ENCODE peak calls at places on chromosomes 2 and 18, in four cellular contexts. N is CD8-positive, alpha-beta T cell; V is stomach; M is IMR-90. A is an unnamed sample.

GRCh38 chr2:157257312-157258252 is at the start of gene GALNT5:
- DNase-seq in M (peak; percentile 74), V (peak; percentile 27), N (no peak), A (no peak)

GRCh38 chr2:107174126-107174525 is 288.2 kb upstream of the ST6GAL2 start:
- DNase-seq in M (no peak), V (no peak), N (no peak), A (no peak)

GRCh38 chr2:178477443-178478099 is 829 bp downstream of the FKBP7 start:
- DNase-seq in V (no peak), M (no peak), N (no peak), A (no peak)

GRCh38 chr2:74333175-74333574 is 10.0 kb downstream of the SLC4A5 start:
- DNase-seq in N (no peak), V (peak; percentile 32), M (peak; percentile 31), A (no peak)

GRCh38 chr2:148640767-148641166 is 3.8 kb upstream of the EPC2 start:
- DNase-seq in N (no peak), M (peak; percentile 25), V (no peak), A (no peak)

GRCh38 chr2:173792166-173792565 is 173.0 kb downstream of the SP3 start:
- DNase-seq in M (no peak), N (no peak), V (no peak), A (no peak)

GRCh38 chr2:77469086-77469485 is 53.1 kb downstream of the LRRTM4 start:
- DNase-seq in N (no peak), V (no peak), M (no peak), A (no peak)

GRCh38 chr2:219280682-219281081 is 1.5 kb downstream of the DNAJB2 start:
- DNase-seq in N (no peak), V (no peak), M (no peak), A (no peak)

GRCh38 chr2:214261683-214262082 is 149.2 kb upstream of the VWC2L start:
- DNase-seq in V (no peak), M (peak; percentile 8), N (no peak), A (no peak)

GRCh38 chr2:133045787-133046186 is 375.8 kb upstream of the LYPD1 start:
- DNase-seq in V (no peak), M (peak; percentile 63), N (no peak), A (no peak)

GRCh38 chr2:213036836-213037235 is 114.6 kb downstream of the IKZF2 start:
- DNase-seq in M (peak; percentile 85), V (no peak), N (no peak), A (peak; percentile 8)

GRCh38 chr18:76565238-76566173 is 70.5 kb upstream of the ZNF516 start:
- DNase-seq in N (no peak), M (peak; percentile 96), V (peak; percentile 66), A (peak; percentile 66)

GRCh38 chr2:30421551-30422436 is 25.3 kb upstream of the LCLAT1 start:
- DNase-seq in N (peak; percentile 49), V (no peak), M (peak; percentile 84), A (no peak)

GRCh38 chr18:37317486-37317885 is 248.1 kb downstream of the CELF4 start:
- DNase-seq in N (no peak), M (no peak), V (no peak), A (no peak)

GRCh38 chr2:217127744-217128143 is 267.9 kb upstream of the TNP1 start:
- DNase-seq in V (no peak), M (peak; percentile 47), N (no peak), A (peak; percentile 39)

GRCh38 chr2:142840438-142840837 is 37.0 kb upstream of the KYNU start:
- DNase-seq in V (no peak), N (no peak), M (no peak), A (no peak)

GRCh38 chr2:16188256-16188890 is 248.0 kb downstream of the MYCN start:
- DNase-seq in N (no peak), V (no peak), M (no peak), A (no peak)

GRCh38 chr2:54590216-54590961 is 133.1 kb upstream of the EML6 start:
- DNase-seq in M (no peak), N (no peak), V (no peak), A (no peak)

GRCh38 chr2:106106627-106107508 is 87.2 kb downstream of the UXS1 start:
- DNase-seq in V (no peak), M (no peak), N (no peak), A (no peak)

GRCh38 chr2:147275943-147276342 is 568.9 kb upstream of the ACVR2A start:
- DNase-seq in V (no peak), M (no peak), N (no peak), A (no peak)

GRCh38 chr2:120898961-120899360 is 163.3 kb downstream of the GLI2 start:
- DNase-seq in N (no peak), V (no peak), M (no peak), A (no peak)

GRCh38 chr18:4511166-4511565 is 56.1 kb upstream of the DLGAP1 start:
- DNase-seq in M (no peak), N (no peak), V (no peak), A (no peak)
- H3K9me3 ChIP-seq in M (peaks cover 3% of the 10 kb centered on the region), N (no peaks in the 10 kb centered on the region), V (no peaks in the 10 kb centered on the region), A (no peaks in the 10 kb centered on the region)

GRCh38 chr2:226483143-226483542 is 316.5 kb downstream of the IRS1 start:
- DNase-seq in V (no peak), M (no peak), N (no peak), A (no peak)
- H3K4me3 ChIP-seq in V (no peak overlapping the region), M (no peak overlapping the region), N (no peak overlapping the region), A (no peak overlapping the region)

DNA sequence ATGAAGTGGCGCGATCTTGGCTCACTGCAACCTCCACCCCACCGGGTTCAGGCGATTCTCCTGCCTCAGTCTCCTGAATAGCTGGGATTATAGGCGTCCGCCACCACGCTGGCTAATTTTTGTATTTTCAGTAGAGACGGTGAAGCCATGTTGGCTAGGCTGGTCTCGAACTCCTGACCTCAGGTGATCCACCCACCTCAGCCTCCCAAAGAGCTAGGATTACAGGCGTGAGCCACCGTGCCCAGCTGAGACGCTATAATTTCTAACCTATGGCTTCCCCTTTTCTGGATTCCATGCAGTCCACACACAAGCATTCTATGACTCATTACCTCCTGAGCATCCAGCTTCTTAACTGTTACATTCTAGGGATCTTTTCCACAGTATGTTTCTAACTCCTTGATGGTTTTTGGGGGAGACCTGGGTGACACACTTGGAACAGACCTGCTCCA is 11.9 kb upstream of the KCMF1 start:
- DNase-seq in V (no peak), N (no peak), M (peak; percentile 90), A (peak; percentile 63)
- H3K27ac ChIP-seq in V (peak overlapping the region; percentile 68), N (no peak overlapping the region), M (peak overlapping the region; percentile 82), A (peak overlapping the region; percentile 96)

GRCh38 chr2:83587309-83587708 is 871.8 kb downstream of the SUCLG1 start:
- DNase-seq in V (no peak), M (no peak), N (no peak), A (no peak)
- H3K9me3 ChIP-seq in V (no peaks in the 10 kb centered on the region), M (no peaks in the 10 kb centered on the region), N (no peaks in the 10 kb centered on the region), A (no peaks in the 10 kb centered on the region)

DNA sequence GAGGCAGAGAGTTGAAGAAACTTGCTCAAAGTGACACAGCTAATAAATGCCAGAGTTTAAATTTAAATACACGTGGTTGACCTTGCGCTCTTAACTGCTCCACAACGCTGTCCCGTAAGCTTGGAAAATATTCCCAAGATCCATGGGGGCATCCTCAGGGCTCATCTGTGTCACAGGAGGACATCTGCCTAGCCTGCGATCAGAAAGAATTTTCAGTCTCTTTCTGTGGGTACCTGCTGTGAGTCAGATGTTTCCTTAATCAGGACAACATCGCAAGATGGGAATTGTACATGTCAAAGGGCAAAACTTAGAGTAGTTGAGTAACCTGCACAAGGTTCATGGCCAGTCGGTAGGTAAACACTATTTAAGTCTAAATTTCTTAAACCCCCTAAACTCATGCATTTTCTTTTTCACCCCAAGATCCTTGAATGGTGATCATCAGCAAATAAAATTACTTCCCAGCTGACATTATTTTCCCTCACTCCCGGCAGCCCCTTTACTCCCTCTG is 1.4 kb downstream of the CMPK2 start:
- DNase-seq in V (no peak), M (no peak), N (no peak), A (no peak)
- H3K4me3 ChIP-seq in V (peak overlapping the region; percentile 82), M (no peak overlapping the region), N (peak overlapping the region; percentile 75), A (no peak overlapping the region)

DNA sequence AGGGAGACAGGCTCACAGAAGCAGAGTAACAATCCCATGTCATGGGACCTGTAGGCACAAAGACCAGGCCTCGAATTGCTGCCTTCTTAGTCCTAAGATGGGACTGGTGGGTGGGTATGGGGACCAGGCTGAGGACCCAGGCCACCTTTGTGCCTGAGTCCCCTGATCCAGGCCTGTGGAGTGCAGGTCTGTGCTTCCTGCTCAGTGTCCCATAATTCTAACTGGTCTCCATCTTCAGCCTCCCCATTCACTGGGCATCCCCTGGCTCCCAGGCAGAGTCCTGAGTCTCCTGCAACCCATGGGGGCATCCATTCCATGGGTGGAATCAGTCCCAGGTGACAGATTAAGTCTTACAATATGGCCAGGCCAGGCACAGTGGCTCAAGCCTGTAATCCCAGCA is 83.9 kb downstream of the SMAD7 start:
- DNase-seq in N (no peak), V (no peak), M (no peak), A (no peak)
- H3K27ac ChIP-seq in N (no peak overlapping the region), V (no peak overlapping the region), M (no peak overlapping the region), A (no peak overlapping the region)

DNA sequence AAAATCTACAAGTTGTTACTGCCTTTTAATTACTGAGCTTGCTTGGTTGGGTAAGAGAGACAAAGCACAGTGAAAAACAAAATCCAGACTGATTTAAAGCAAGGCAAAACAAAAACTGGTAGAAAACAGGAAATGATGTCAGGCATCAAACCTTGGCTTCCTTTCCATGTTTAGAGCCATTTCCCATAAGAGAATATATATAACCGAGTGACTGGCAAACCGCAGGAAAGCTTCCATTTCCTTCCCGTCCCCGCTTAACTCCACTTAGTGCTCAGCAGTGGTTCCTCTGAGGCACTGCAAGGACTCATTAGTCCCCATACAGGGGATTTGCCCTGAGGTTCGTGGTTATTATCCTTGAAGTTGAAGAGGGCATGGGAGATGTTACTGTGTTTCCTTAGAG is 446.3 kb downstream of the LPIN1 start:
- DNase-seq in N (no peak), M (no peak), V (no peak), A (no peak)
- H3K9me3 ChIP-seq in N (no peaks in the 10 kb centered on the region), M (no peaks in the 10 kb centered on the region), V (no peaks in the 10 kb centered on the region), A (peaks cover 3% of the 10 kb centered on the region)

A was measured in SJSA1.